ENCODE peak calls at places on chromosomes 7 and 10, in nine cellular contexts. D, L, A, P, S, T, O, E and B are unnamed samples.

GRCh38 chr10:78372806-78373205 is 339.1 kb downstream of the RPS24 start:
- DNase-seq in L (no peak), T (no peak), O (no peak), D (no peak), P (no peak), S (no peak), A (no peak), E (no peak), B (peak; percentile 34)

GRCh38 chr10:111117528-111118277 is 40.9 kb downstream of the ADRA2A start:
- DNase-seq in T (no peak), S (no peak), D (no peak), A (peak; percentile 45), L (no peak), E (no peak), P (no peak), O (no peak), B (no peak)

GRCh38 chr10:62814901-62815372 is 1.2 kb downstream of the EGR2 start:
- DNase-seq in A (peak; percentile 18), O (no peak), D (peak; percentile 14), L (peak; percentile 65), S (no peak), E (no peak), T (no peak), P (no peak), B (peak; percentile 84)

GRCh38 chr10:11539191-11539868 is 72.1 kb downstream of the USP6NL start:
- DNase-seq in A (peak; percentile 68), E (no peak), L (no peak), O (peak; percentile 62), P (no peak), T (peak; percentile 8), D (no peak), S (no peak), B (peak; percentile 72)

GRCh38 chr7:142792593-142792992 is 21.8 kb downstream of the PRSS2 start:
- DNase-seq in S (no peak), T (no peak), P (no peak), O (no peak), A (no peak), L (no peak), D (no peak), E (no peak), B (no peak)

GRCh38 chr10:80104066-80104926 is 25.8 kb downstream of the TMEM254 start:
- DNase-seq in E (no peak), T (peak; percentile 33), A (peak; percentile 94), L (peak; percentile 66), O (peak; percentile 99), P (no peak), S (no peak), D (peak; percentile 29), B (peak; percentile 72)

GRCh38 chr7:130758429-130759056 is 24.5 kb upstream of the KLF14 start:
- DNase-seq in A (peak; percentile 71), D (no peak), L (peak; percentile 74), P (no peak), S (no peak), T (peak; percentile 73), O (peak; percentile 34), E (no peak), B (no peak)

GRCh38 chr7:47937065-47937687 is 11.1 kb downstream of the PKD1L1 start:
- DNase-seq in T (no peak), P (no peak), A (no peak), D (no peak), S (no peak), L (peak; percentile 47), E (peak; percentile 90), O (no peak), B (no peak)

GRCh38 chr7:13031481-13031880 is 344.0 kb downstream of the ARL4A start:
- DNase-seq in P (no peak), T (no peak), S (no peak), L (no peak), A (peak; percentile 13), E (no peak), D (no peak), O (no peak), B (no peak)

GRCh38 chr7:21898265-21898930 is 47.3 kb downstream of the CDCA7L start:
- DNase-seq in T (no peak), A (no peak), L (no peak), D (no peak), P (no peak), S (no peak), E (peak; percentile 13), O (no peak), B (no peak)

GRCh38 chr7:128811631-128812430 is 18.4 kb upstream of the FLNC start:
- DNase-seq in D (no peak), S (no peak), P (no peak), A (no peak), L (no peak), E (no peak), O (no peak), T (no peak), B (no peak)

GRCh38 chr10:5014936-5015335 is 11.3 kb upstream of the AKR1C2 start:
- DNase-seq in E (no peak), D (no peak), P (peak; percentile 60), O (peak; percentile 43), L (no peak), T (peak; percentile 55), S (no peak), A (peak; percentile 42), B (peak; percentile 34)

GRCh38 chr10:80405636-80406035 is 2.7 kb upstream of the PRXL2A start:
- DNase-seq in S (no peak), L (peak; percentile 87), P (no peak), E (no peak), D (no peak), A (no peak), T (no peak), O (no peak), B (no peak)

GRCh38 chr7:34675749-34676374 is 17.8 kb downstream of the NPSR1 start:
- DNase-seq in T (peak; percentile 55), E (no peak), L (peak; percentile 36), O (no peak), D (no peak), A (peak; percentile 33), S (no peak), P (no peak), B (no peak)

GRCh38 chr10:24544776-24545175 is 178.9 kb downstream of the ARHGAP21 start:
- DNase-seq in L (no peak), S (no peak), P (no peak), D (no peak), O (no peak), T (no peak), E (no peak), A (no peak), B (no peak)

GRCh38 chr7:17022915-17023314 is 141.1 kb upstream of the AGR3 start:
- DNase-seq in D (no peak), P (no peak), S (no peak), A (no peak), L (no peak), E (no peak), T (no peak), O (no peak), B (no peak)

GRCh38 chr7:29684787-29685650 is 121.3 kb upstream of the WIPF3 start:
- DNase-seq in A (peak; percentile 84), E (peak; percentile 47), D (peak; percentile 85), O (peak; percentile 73), T (peak; percentile 82), L (peak; percentile 92), S (peak; percentile 33), P (peak; percentile 85), B (peak; percentile 92)

GRCh38 chr10:60578217-60578616 is 188.5 kb upstream of the ANK3 start:
- DNase-seq in D (no peak), S (no peak), O (no peak), L (no peak), E (no peak), P (no peak), T (no peak), A (no peak), B (no peak)

GRCh38 chr7:12567015-12567414 is 3.5 kb upstream of the SCIN start:
- DNase-seq in P (no peak), T (no peak), A (no peak), L (no peak), D (no peak), S (no peak), O (no peak), E (no peak), B (no peak)

GRCh38 chr10:33653584-33654367 is 319.3 kb upstream of the NRP1 start:
- DNase-seq in L (no peak), E (no peak), O (peak; percentile 25), S (no peak), A (peak; percentile 85), D (no peak), T (no peak), P (no peak), B (peak; percentile 55)

GRCh38 chr7:56048245-56048644 is 3.0 kb downstream of the PSPH start:
- DNase-seq in E (no peak), P (no peak), S (no peak), L (no peak), A (no peak), T (no peak), O (no peak), D (no peak), B (no peak)

GRCh38 chr10:132735923-132736391 is 50.0 kb downstream of the NKX6-2 start:
- DNase-seq in A (no peak), S (no peak), T (no peak), D (no peak), P (no peak), L (no peak), E (no peak), O (no peak), B (no peak)

GRCh38 chr10:121598261-121599249 is at the start of gene FGFR2:
- DNase-seq in P (peak; percentile 88), A (peak; percentile 67), T (peak; percentile 74), O (peak; percentile 7), L (peak; percentile 96), E (no peak), S (no peak), D (peak; percentile 78), B (peak; percentile 96)

GRCh38 chr7:44185729-44186128 is 3.5 kb downstream of the GCK start:
- DNase-seq in P (no peak), O (no peak), E (no peak), T (no peak), L (no peak), A (no peak), S (no peak), D (no peak), B (no peak)

GRCh38 chr10:72567421-72567820 is 58.5 kb downstream of the MICU1 start:
- DNase-seq in O (peak; percentile 82), D (peak; percentile 34), T (no peak), A (peak; percentile 87), L (no peak), S (no peak), P (no peak), E (no peak), B (peak; percentile 26)

GRCh38 chr10:78362406-78363022 is 328.9 kb downstream of the RPS24 start:
- DNase-seq in D (peak; percentile 35), T (no peak), P (no peak), A (peak; percentile 50), S (no peak), O (peak; percentile 15), L (peak; percentile 40), E (no peak), B (peak; percentile 83)

GRCh38 chr7:69363131-69363530 is 235.1 kb upstream of the AUTS2 start:
- DNase-seq in P (no peak), T (no peak), E (no peak), A (no peak), L (no peak), D (no peak), S (no peak), O (no peak), B (no peak)

GRCh38 chr10:28668363-28669226 is 8.7 kb upstream of the BAMBI start:
- DNase-seq in T (no peak), S (peak; percentile 18), O (no peak), E (peak; percentile 16), D (peak; percentile 51), A (peak; percentile 41), L (peak; percentile 81), P (peak; percentile 73), B (peak; percentile 76)

GRCh38 chr7:1242129-1242572 is 9.5 kb downstream of the UNCX start:
- DNase-seq in S (no peak), A (no peak), T (no peak), L (peak; percentile 47), E (no peak), P (no peak), D (peak; percentile 3), O (no peak), B (no peak)